ENCODE peak calls at places on chromosomes 4 and X, in six cellular contexts. One of them, this sample, is unnamed.
A peak's percentile ranks its signal among the peaks of the same experiment; 100 is the strongest.

GRCh38 chr4:73872331-73873108 is 3.3 kb downstream of the CXCL1 start:
- DNase-seq in pancreas: no peak
- DNase-seq in astrocyte of the spinal cord: peak; percentile 25
- DNase-seq in AG10803: no peak
- DNase-seq in GM10248: no peak
- DNase-seq in dorsolateral prefrontal cortex: no peak
- DNase-seq in this sample: no peak

GRCh38 chrX:44975666-44976263 is 102.8 kb downstream of the KDM6A start:
- DNase-seq in pancreas: no peak
- DNase-seq in astrocyte of the spinal cord: no peak
- DNase-seq in AG10803: no peak
- DNase-seq in GM10248: no peak
- DNase-seq in dorsolateral prefrontal cortex: no peak
- DNase-seq in this sample: no peak

GRCh38 chr4:15659768-15660394 is 4.7 kb upstream of the FBXL5 start:
- DNase-seq in pancreas: no peak
- DNase-seq in astrocyte of the spinal cord: no peak
- DNase-seq in AG10803: peak; percentile 82
- DNase-seq in GM10248: no peak
- DNase-seq in dorsolateral prefrontal cortex: no peak
- DNase-seq in this sample: no peak

GRCh38 chrX:132292753-132293152 is 73.5 kb upstream of the RAP2C start:
- DNase-seq in pancreas: no peak
- DNase-seq in astrocyte of the spinal cord: peak; percentile 52
- DNase-seq in AG10803: peak; percentile 62
- DNase-seq in GM10248: peak; percentile 34
- DNase-seq in dorsolateral prefrontal cortex: no peak
- DNase-seq in this sample: no peak

GRCh38 chr4:13495753-13496152 is 11.6 kb upstream of the RAB28 start:
- DNase-seq in pancreas: no peak
- DNase-seq in astrocyte of the spinal cord: no peak
- DNase-seq in AG10803: no peak
- DNase-seq in GM10248: no peak
- DNase-seq in dorsolateral prefrontal cortex: no peak
- DNase-seq in this sample: no peak

GRCh38 chrX:30027636-30028035 is 187.7 kb upstream of the MAGEB2 start:
- DNase-seq in pancreas: no peak
- DNase-seq in astrocyte of the spinal cord: no peak
- DNase-seq in AG10803: no peak
- DNase-seq in GM10248: no peak
- DNase-seq in dorsolateral prefrontal cortex: no peak
- DNase-seq in this sample: no peak

GRCh38 chrX:1507511-1508463 is 29.2 kb downstream of the P2RY8 start:
- DNase-seq in pancreas: no peak
- DNase-seq in astrocyte of the spinal cord: no peak
- DNase-seq in AG10803: no peak
- DNase-seq in GM10248: peak; percentile 70
- DNase-seq in dorsolateral prefrontal cortex: no peak
- DNase-seq in this sample: peak; percentile 71

GRCh38 chrX:129193357-129193756 is 329.9 kb downstream of the SMARCA1 start:
- DNase-seq in pancreas: no peak
- DNase-seq in astrocyte of the spinal cord: no peak
- DNase-seq in AG10803: no peak
- DNase-seq in GM10248: no peak
- DNase-seq in dorsolateral prefrontal cortex: no peak
- DNase-seq in this sample: no peak

GRCh38 chr4:56613101-56613862 is 67.8 kb downstream of the HOPX start:
- DNase-seq in pancreas: no peak
- DNase-seq in astrocyte of the spinal cord: peak; percentile 85
- DNase-seq in AG10803: peak; percentile 68
- DNase-seq in GM10248: no peak
- DNase-seq in dorsolateral prefrontal cortex: no peak
- DNase-seq in this sample: no peak

GRCh38 chrX:46803140-46803539 is 33.7 kb upstream of the RP2 start:
- DNase-seq in pancreas: no peak
- DNase-seq in astrocyte of the spinal cord: no peak
- DNase-seq in AG10803: no peak
- DNase-seq in GM10248: no peak
- DNase-seq in dorsolateral prefrontal cortex: no peak
- DNase-seq in this sample: no peak
- TF ChIP-seq CTCF in pancreas: no peak
- TF ChIP-seq CTCF in astrocyte of the spinal cord: peak; percentile 30
- TF ChIP-seq CTCF in AG10803: peak; percentile 24
- TF ChIP-seq CTCF in GM10248: peak; percentile 5
- TF ChIP-seq CTCF in dorsolateral prefrontal cortex: no peak
- TF ChIP-seq CTCF in this sample: no peak

DNA sequence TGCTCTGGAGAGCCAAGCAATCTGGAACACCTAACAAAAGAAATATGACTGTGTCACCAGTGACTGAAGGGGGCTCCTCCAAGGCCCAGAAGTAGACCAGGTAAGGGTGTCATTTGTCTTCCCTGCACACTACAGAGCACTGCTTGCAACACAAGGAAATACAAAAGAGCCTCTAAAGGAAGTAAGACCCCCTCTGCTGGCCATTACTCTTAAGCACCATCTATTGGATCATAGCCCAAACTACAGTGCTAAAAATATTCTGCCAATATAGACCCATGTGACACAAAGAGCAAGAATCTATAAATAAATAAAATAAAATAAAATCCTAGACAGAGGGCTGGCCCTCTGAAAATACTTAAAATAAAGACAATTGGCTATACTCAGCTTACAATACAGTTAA is 528.7 kb downstream of the TMA16 start:
- DNase-seq in pancreas: no peak
- DNase-seq in astrocyte of the spinal cord: no peak
- DNase-seq in AG10803: no peak
- DNase-seq in GM10248: no peak
- DNase-seq in dorsolateral prefrontal cortex: no peak
- DNase-seq in this sample: no peak
- TF ChIP-seq CTCF in pancreas: no peak
- TF ChIP-seq CTCF in astrocyte of the spinal cord: no peak
- TF ChIP-seq CTCF in AG10803: no peak
- TF ChIP-seq CTCF in GM10248: no peak
- TF ChIP-seq CTCF in dorsolateral prefrontal cortex: no peak
- TF ChIP-seq CTCF in this sample: no peak

GRCh38 chrX:17741123-17741511 is 3.8 kb downstream of the SCML1 start:
- DNase-seq in pancreas: no peak
- DNase-seq in astrocyte of the spinal cord: no peak
- DNase-seq in AG10803: no peak
- DNase-seq in GM10248: no peak
- DNase-seq in dorsolateral prefrontal cortex: no peak
- DNase-seq in this sample: no peak

GRCh38 chrX:17743913-17744312 is 6.6 kb downstream of the SCML1 start:
- DNase-seq in pancreas: no peak
- DNase-seq in astrocyte of the spinal cord: no peak
- DNase-seq in AG10803: no peak
- DNase-seq in GM10248: no peak
- DNase-seq in dorsolateral prefrontal cortex: no peak
- DNase-seq in this sample: no peak

GRCh38 chrX:17748684-17749083 is 11.4 kb downstream of the SCML1 start:
- DNase-seq in pancreas: no peak
- DNase-seq in astrocyte of the spinal cord: no peak
- DNase-seq in AG10803: no peak
- DNase-seq in GM10248: no peak
- DNase-seq in dorsolateral prefrontal cortex: no peak
- DNase-seq in this sample: no peak

GRCh38 chrX:17747692-17748091 is 10.4 kb downstream of the SCML1 start:
- DNase-seq in pancreas: no peak
- DNase-seq in astrocyte of the spinal cord: no peak
- DNase-seq in AG10803: no peak
- DNase-seq in GM10248: no peak
- DNase-seq in dorsolateral prefrontal cortex: no peak
- DNase-seq in this sample: no peak

DNA sequence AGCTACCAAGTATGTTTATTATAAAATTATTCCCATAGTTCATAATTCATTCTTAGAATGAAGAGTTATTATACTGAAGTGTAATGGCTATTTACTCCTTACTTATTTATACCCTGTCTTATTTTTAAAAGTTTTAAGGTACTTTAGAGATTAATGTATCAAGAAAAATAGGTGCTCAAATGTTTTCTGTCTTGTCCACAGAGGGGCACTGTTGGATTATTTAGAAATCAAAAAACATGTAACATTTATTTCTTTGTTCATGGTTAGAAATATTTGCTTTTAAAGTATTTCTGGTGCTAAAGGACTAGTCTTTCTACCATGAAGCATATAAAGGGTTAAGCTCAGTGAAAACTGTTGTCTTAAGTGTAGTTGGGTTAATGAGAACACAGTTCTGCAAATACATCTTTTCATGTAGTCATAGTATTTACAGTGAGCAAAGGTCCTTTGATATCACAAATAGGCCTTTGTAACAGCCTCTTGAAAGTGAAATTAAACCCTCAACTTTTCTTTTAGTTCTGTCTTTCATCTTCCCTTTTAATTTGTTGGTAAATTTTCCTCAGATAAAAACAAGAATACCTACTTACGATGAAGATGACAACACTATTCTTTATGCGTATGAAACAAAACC is 7.7 kb downstream of the SCML1 start:
- DNase-seq in pancreas: no peak
- DNase-seq in astrocyte of the spinal cord: peak; percentile 24
- DNase-seq in AG10803: no peak
- DNase-seq in GM10248: no peak
- DNase-seq in dorsolateral prefrontal cortex: no peak
- DNase-seq in this sample: no peak
- TF ChIP-seq CTCF in pancreas: no peak
- TF ChIP-seq CTCF in astrocyte of the spinal cord: peak; percentile 15
- TF ChIP-seq CTCF in AG10803: peak; percentile 36
- TF ChIP-seq CTCF in GM10248: no peak
- TF ChIP-seq CTCF in dorsolateral prefrontal cortex: peak; percentile 23
- TF ChIP-seq CTCF in this sample: no peak

GRCh38 chr4:184099541-184099966 is 118.1 kb downstream of the ENPP6 start:
- DNase-seq in pancreas: no peak
- DNase-seq in astrocyte of the spinal cord: no peak
- DNase-seq in AG10803: no peak
- DNase-seq in GM10248: no peak
- DNase-seq in dorsolateral prefrontal cortex: no peak
- DNase-seq in this sample: no peak

GRCh38 chr4:184102488-184102887 is 115.2 kb downstream of the ENPP6 start:
- DNase-seq in pancreas: no peak
- DNase-seq in astrocyte of the spinal cord: no peak
- DNase-seq in AG10803: no peak
- DNase-seq in GM10248: no peak
- DNase-seq in dorsolateral prefrontal cortex: no peak
- DNase-seq in this sample: no peak

GRCh38 chr4:184101711-184102110 is 116.0 kb downstream of the ENPP6 start:
- DNase-seq in pancreas: no peak
- DNase-seq in astrocyte of the spinal cord: no peak
- DNase-seq in AG10803: no peak
- DNase-seq in GM10248: no peak
- DNase-seq in dorsolateral prefrontal cortex: no peak
- DNase-seq in this sample: no peak

GRCh38 chr4:184099033-184099432 is 118.6 kb downstream of the ENPP6 start:
- DNase-seq in pancreas: no peak
- DNase-seq in astrocyte of the spinal cord: no peak
- DNase-seq in AG10803: no peak
- DNase-seq in GM10248: no peak
- DNase-seq in dorsolateral prefrontal cortex: no peak
- DNase-seq in this sample: no peak

GRCh38 chr4:184100297-184100885 is 117.3 kb downstream of the ENPP6 start:
- DNase-seq in pancreas: peak; percentile 23
- DNase-seq in astrocyte of the spinal cord: peak; percentile 4
- DNase-seq in AG10803: no peak
- DNase-seq in GM10248: peak; percentile 65
- DNase-seq in dorsolateral prefrontal cortex: no peak
- DNase-seq in this sample: no peak
- TF ChIP-seq CTCF in pancreas: peak; percentile 53
- TF ChIP-seq CTCF in astrocyte of the spinal cord: peak; percentile 74
- TF ChIP-seq CTCF in AG10803: peak; percentile 37
- TF ChIP-seq CTCF in GM10248: no peak
- TF ChIP-seq CTCF in dorsolateral prefrontal cortex: peak; percentile 83
- TF ChIP-seq CTCF in this sample: peak; percentile 30

GRCh38 chr4:30429813-30430466 is 290.2 kb upstream of the PCDH7 start:
- DNase-seq in pancreas: no peak
- DNase-seq in astrocyte of the spinal cord: peak; percentile 89
- DNase-seq in AG10803: peak; percentile 0
- DNase-seq in GM10248: no peak
- DNase-seq in dorsolateral prefrontal cortex: no peak
- DNase-seq in this sample: no peak
- TF ChIP-seq CTCF in pancreas: no peak
- TF ChIP-seq CTCF in astrocyte of the spinal cord: no peak
- TF ChIP-seq CTCF in AG10803: no peak
- TF ChIP-seq CTCF in GM10248: no peak
- TF ChIP-seq CTCF in dorsolateral prefrontal cortex: no peak
- TF ChIP-seq CTCF in this sample: no peak

GRCh38 chr4:142741995-142742394 is 104.1 kb downstream of the INPP4B start:
- DNase-seq in pancreas: no peak
- DNase-seq in astrocyte of the spinal cord: no peak
- DNase-seq in AG10803: no peak
- DNase-seq in GM10248: no peak
- DNase-seq in dorsolateral prefrontal cortex: no peak
- DNase-seq in this sample: no peak
- TF ChIP-seq CTCF in pancreas: no peak
- TF ChIP-seq CTCF in astrocyte of the spinal cord: peak; percentile 13
- TF ChIP-seq CTCF in AG10803: peak; percentile 5
- TF ChIP-seq CTCF in GM10248: no peak
- TF ChIP-seq CTCF in dorsolateral prefrontal cortex: no peak
- TF ChIP-seq CTCF in this sample: no peak

This sample was measured in natural killer cell.